ENCODE peak calls at places on chromosomes 3 and 15, in eight cellular contexts. N is Panc1, Q is thyroid gland, W is body of pancreas, J is neuronal stem cell, I is psoas muscle, T is heart right ventricle, X is Peyer's patch. D is an unnamed sample. For H3K4me1, the result is how much of the 10 kb centered on the place peaks cover.

GRCh38 chr3:194322701-194323174 is 28.4 kb downstream of the CPN2 start:
- DNase-seq in N (peak), Q (no peak), W (no peak), J (no peak), I (peak), T (no peak), X (no peak), D (no peak)

GRCh38 chr3:147391726-147392082 is 14.6 kb downstream of the ZIC4 start:
- DNase-seq in N (no peak), Q (no peak), W (no peak), J (no peak), I (no peak), T (no peak), X (no peak), D (no peak)

GRCh38 chr3:139111392-139112229 is 66.9 kb upstream of the PRR23C start:
- DNase-seq in N (peak), Q (peak), W (peak), J (peak), I (peak), T (peak), X (peak), D (peak)

GRCh38 chr3:13895155-13896105 is 15.6 kb upstream of the WNT7A start:
- DNase-seq in N (peak), Q (peak), W (peak), J (peak), I (peak), T (peak), X (peak), D (peak)

GRCh38 chr3:47847801-47848518 is 45.0 kb downstream of the DHX30 start:
- DNase-seq in N (no peak), Q (no peak), W (no peak), J (no peak), I (no peak), T (no peak), X (no peak), D (no peak)

GRCh38 chr15:87369269-87369668 is 887.3 kb downstream of the NTRK3 start:
- DNase-seq in N (no peak), Q (no peak), W (no peak), J (no peak), I (no peak), T (no peak), X (no peak), D (no peak)

GRCh38 chr15:82680200-82681102 is 29.2 kb downstream of the AP3B2 start:
- DNase-seq in N (no peak), Q (peak), W (peak), J (peak), I (peak), T (peak), X (peak), D (no peak)

GRCh38 chr3:10115326-10116137 is at the start of gene BRK1:
- DNase-seq in N (peak), Q (peak), W (peak), J (peak), I (peak), T (peak), X (peak), D (peak)

GRCh38 chr3:20280257-20280656 is 94.3 kb upstream of the SGO1 start:
- DNase-seq in N (no peak), Q (no peak), W (no peak), J (no peak), I (no peak), T (no peak), X (peak), D (no peak)

GRCh38 chr15:83312046-83312445 is 27.6 kb upstream of the BNC1 start:
- DNase-seq in N (no peak), Q (no peak), W (no peak), J (no peak), I (no peak), T (no peak), X (no peak), D (no peak)

GRCh38 chr3:97658670-97659285 is 105.8 kb upstream of the ARL6 start:
- DNase-seq in N (peak), Q (no peak), W (no peak), J (peak), I (no peak), T (no peak), X (no peak), D (no peak)

GRCh38 chr3:114092151-114093000 is 35.8 kb downstream of the QTRT2 start:
- DNase-seq in N (no peak), Q (no peak), W (no peak), J (no peak), I (no peak), T (no peak), X (no peak), D (no peak)

GRCh38 chr15:98678484-98678883 is 30.1 kb downstream of the IGF1R start:
- DNase-seq in N (no peak), Q (no peak), W (no peak), J (no peak), I (no peak), T (no peak), X (no peak), D (no peak)
- H3K4me1 ChIP-seq in N (under half), Q (under half), W (under half), J (under half), I (under half), T (half or more), X (under half), D (half or more)

GRCh38 chr3:184345678-184346144 is 8.3 kb downstream of the FAM131A start:
- DNase-seq in N (no peak), Q (peak), W (peak), J (peak), I (peak), T (peak), X (no peak), D (peak)
- H3K4me1 ChIP-seq in N (under half), Q (under half), W (under half), J (under half), I (under half), T (under half), X (under half), D (under half)

GRCh38 chr3:73604491-73604890 is 20.2 kb downstream of the PDZRN3 start:
- DNase-seq in N (no peak), Q (no peak), W (no peak), J (no peak), I (no peak), T (no peak), X (no peak), D (no peak)
- H3K4me1 ChIP-seq in N (under half), Q (under half), W (under half), J (under half), I (half or more), T (half or more), X (under half), D (half or more)

GRCh38 chr3:66304293-66304692 is 83.5 kb downstream of the SLC25A26 start:
- DNase-seq in N (no peak), Q (no peak), W (no peak), J (no peak), I (no peak), T (no peak), X (no peak), D (no peak)
- H3K4me1 ChIP-seq in N (under half), Q (under half), W (under half), J (under half), I (under half), T (under half), X (under half), D (under half)

D was measured in right atrium auricular region.